ENCODE peak calls at places on chromosomes 2 and 18, in six cellular contexts. X is IMR-90, Q is mesenchymal stem cell, H is mesendoderm, Z is neuronal stem cell, U is H1. P is an unnamed sample.

GRCh38 chr18:44957440-44957839 is 276.8 kb downstream of the SETBP1 start:
- DNase-seq in U (no peak), X (no peak), H (no peak), Z (no peak), Q (no peak), P (no peak)

GRCh38 chr2:183610724-183611123 is 486.5 kb downstream of the NUP35 start:
- DNase-seq in Z (peak), H (peak), U (no peak), Q (peak), X (no peak), P (no peak)

GRCh38 chr2:8515864-8516533 is 165.9 kb upstream of the ID2 start:
- DNase-seq in H (no peak), U (no peak), Z (no peak), X (no peak), Q (no peak), P (no peak)

GRCh38 chr2:168247341-168248305 is at the start of gene STK39:
- DNase-seq in H (peak), Z (peak), Q (peak), X (peak), U (peak), P (peak)

GRCh38 chr2:15721411-15722094 is 129.9 kb downstream of the DDX1 start:
- DNase-seq in X (no peak), Z (no peak), U (no peak), Q (no peak), H (no peak), P (no peak)

GRCh38 chr2:234335676-234336228 is 161.1 kb downstream of the ARL4C start:
- DNase-seq in X (peak), Q (peak), H (peak), Z (no peak), U (no peak), P (no peak)

GRCh38 chr2:164479460-164479859 is 141.8 kb downstream of the GRB14 start:
- DNase-seq in Q (peak), X (peak), Z (peak), U (no peak), H (peak), P (peak)

GRCh38 chr2:132489150-132489549 is 72.5 kb downstream of the GPR39 start:
- DNase-seq in X (peak), Q (peak), H (peak), U (peak), Z (peak), P (peak)

GRCh38 chr2:172088245-172089004 is 3.1 kb downstream of the DLX1 start:
- DNase-seq in X (no peak), H (peak), Z (peak), U (no peak), Q (no peak), P (peak)

GRCh38 chr2:192208848-192209247 is 14.1 kb upstream of the TMEFF2 start:
- DNase-seq in U (no peak), X (peak), Q (no peak), Z (no peak), H (no peak), P (no peak)

GRCh38 chr2:219247678-219248642 is 2.7 kb downstream of the STK16 start:
- DNase-seq in U (no peak), Q (no peak), X (no peak), H (peak), Z (no peak), P (no peak)

GRCh38 chr2:178825183-178825582 is 18.0 kb upstream of the TTN start:
- DNase-seq in H (no peak), Z (no peak), X (peak), U (no peak), Q (no peak), P (no peak)

GRCh38 chr2:234464291-234464645 is 32.6 kb downstream of the ARL4C start:
- DNase-seq in H (no peak), X (no peak), U (no peak), Z (no peak), Q (no peak), P (no peak)

GRCh38 chr2:55225481-55226020 is 6.5 kb downstream of the CLHC1 start:
- DNase-seq in X (no peak), H (peak), U (no peak), Z (no peak), Q (no peak), P (peak)

GRCh38 chr2:233700028-233700635 is 7.4 kb downstream of the UGT1A6 start:
- DNase-seq in Z (peak), Q (peak), U (no peak), X (peak), H (peak), P (no peak)

GRCh38 chr18:33804258-33804657 is 226.2 kb downstream of the ASXL3 start:
- DNase-seq in U (no peak), H (no peak), Z (no peak), Q (peak), X (peak), P (no peak)

GRCh38 chr18:11500153-11501122 is 109.0 kb upstream of the SLC35G4 start:
- DNase-seq in Z (no peak), X (peak), Q (peak), U (no peak), H (peak), P (no peak)

GRCh38 chr18:49967914-49968313 is 154.6 kb upstream of the ACAA2 start:
- DNase-seq in Z (no peak), H (no peak), Q (no peak), U (no peak), X (no peak), P (no peak)

GRCh38 chr18:49968649-49969309 is 155.4 kb upstream of the ACAA2 start:
- DNase-seq in H (no peak), Q (no peak), Z (no peak), X (no peak), U (no peak), P (no peak)

GRCh38 chr18:49971462-49971861 is 158.1 kb upstream of the ACAA2 start:
- DNase-seq in H (peak), U (no peak), Q (no peak), X (no peak), Z (no peak), P (no peak)

GRCh38 chr18:49972535-49972934 is 159.2 kb upstream of the ACAA2 start:
- DNase-seq in Z (no peak), X (no peak), U (no peak), Q (no peak), H (no peak), P (no peak)

GRCh38 chr18:49970288-49970687 is 157.0 kb upstream of the ACAA2 start:
- DNase-seq in U (no peak), Z (no peak), H (no peak), X (no peak), Q (peak), P (no peak)
- H3K18ac ChIP-seq in U (no peak), Z (no peak), H (no peak), X (no peak), Q (no peak), P (no peak)

DNA sequence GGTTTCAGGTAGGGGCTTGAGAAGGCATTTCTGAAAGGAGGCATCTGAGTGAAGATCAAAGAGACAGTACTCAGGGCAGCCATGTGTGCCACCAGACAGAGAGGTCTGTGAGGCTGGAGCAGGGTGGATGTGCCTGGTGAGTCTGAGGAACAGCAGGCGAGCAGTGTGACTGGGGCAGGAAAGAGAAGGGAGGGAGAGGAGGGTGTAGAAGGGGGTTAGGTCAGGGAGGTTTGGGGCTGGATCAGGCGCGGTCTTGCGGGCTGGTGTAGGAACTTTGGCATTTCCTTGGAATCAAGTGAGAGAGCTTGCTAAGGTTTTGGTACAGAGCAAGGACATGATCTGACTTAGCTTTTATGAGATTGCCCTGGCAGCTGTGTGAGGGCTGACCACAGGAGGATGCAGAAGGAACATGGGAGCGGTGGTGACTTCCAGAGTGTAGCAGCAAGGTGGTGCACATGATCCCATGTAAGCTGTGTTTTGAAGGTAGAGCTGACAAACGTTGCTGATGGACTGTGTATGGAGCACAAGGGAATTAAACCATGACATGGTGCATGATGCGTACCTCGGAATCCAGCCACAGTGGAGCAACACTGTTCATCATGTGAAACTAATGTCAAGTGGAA is 13.9 kb downstream of the RAB31 start:
- DNase-seq in X (no peak), Z (no peak), H (no peak), U (no peak), Q (no peak), P (no peak)
- H3K4ac ChIP-seq in X (no peak), Z (no peak), H (no peak), U (no peak), Q (no peak), P (no peak)

DNA sequence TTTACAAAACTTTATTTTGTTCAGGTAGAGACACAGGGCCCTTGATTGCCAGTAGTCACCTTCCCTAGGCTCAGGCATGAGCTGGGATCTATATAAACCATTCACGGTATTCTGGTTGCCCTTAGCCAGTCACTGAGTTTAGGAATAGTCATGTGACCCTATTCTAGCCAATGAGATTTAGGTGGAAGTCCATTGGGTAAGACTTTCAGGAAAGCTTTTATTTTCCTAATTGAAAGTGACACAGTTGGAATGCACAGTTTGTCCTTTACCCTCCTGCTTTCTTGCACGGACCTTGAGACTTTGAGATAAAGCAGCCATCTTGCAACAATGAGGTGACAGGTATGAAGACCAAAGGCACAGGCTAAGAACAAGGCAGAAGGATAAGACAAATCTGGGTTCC is 21.5 kb downstream of the SLC4A5 start:
- DNase-seq in H (no peak), Q (no peak), U (peak), X (no peak), Z (no peak), P (no peak)
- H2BK15ac ChIP-seq in H (no peak), Q (no peak), U (no peak), X (no peak), Z (no peak), P (no peak)

GRCh38 chr2:1627628-1628371 is 116.5 kb downstream of the PXDN start:
- DNase-seq in U (no peak), X (no peak), Q (peak), Z (no peak), H (no peak), P (no peak)

GRCh38 chr2:1622521-1623200 is 121.7 kb downstream of the PXDN start:
- DNase-seq in U (no peak), Z (no peak), X (no peak), H (no peak), Q (no peak), P (no peak)

GRCh38 chr2:1626271-1626681 is 118.0 kb downstream of the PXDN start:
- DNase-seq in Z (no peak), H (no peak), Q (peak), X (no peak), U (no peak), P (no peak)

GRCh38 chr2:1623906-1624445 is 120.3 kb downstream of the PXDN start:
- DNase-seq in U (no peak), Z (no peak), H (no peak), Q (no peak), X (no peak), P (no peak)

GRCh38 chr2:1625281-1626001 is 118.9 kb downstream of the PXDN start:
- DNase-seq in U (peak), X (peak), Q (peak), Z (peak), H (peak), P (peak)
- H3K18ac ChIP-seq in U (peak), X (no peak), Q (no peak), Z (peak), H (no peak), P (peak)

DNA sequence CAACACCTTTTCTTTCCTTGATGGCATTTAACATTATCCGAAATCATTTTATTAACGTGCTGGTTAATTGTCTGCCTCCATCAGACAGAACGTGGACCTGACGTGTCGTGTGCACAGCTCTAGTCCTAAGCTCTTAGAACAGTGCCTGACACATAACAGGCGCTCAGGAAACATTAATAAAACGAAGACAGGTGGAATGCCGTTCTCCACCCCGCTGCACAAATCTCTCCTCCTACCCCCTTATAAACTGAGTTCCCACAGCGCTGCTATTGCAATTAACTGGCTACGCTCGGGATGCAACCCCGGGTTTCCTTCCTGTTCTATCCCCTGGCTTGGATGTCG is 515 bp downstream of the FARSB start:
- DNase-seq in Q (peak), H (peak), Z (no peak), X (peak), U (no peak), P (no peak)
- H3K4ac ChIP-seq in Q (peak), H (peak), Z (no peak), X (peak), U (no peak), P (no peak)